ENCODE peak calls at places on chromosome 12, in eight cellular contexts. X, O, U, N, E, C, K and M are unnamed samples. For H3K79me2, the result is how much of the 10 kb centered on the place peaks cover.

GRCh38 chr12:80299976-80300375 is 144.1 kb upstream of the PTPRQ start:
- DNase-seq in O (no peak), K (no peak), U (no peak), X (no peak), N (no peak), E (no peak), C (no peak), M (no peak)

GRCh38 chr12:98870521-98870920 is 225.4 kb downstream of the APAF1 start:
- DNase-seq in N (no peak), K (no peak), E (peak), U (no peak), O (no peak), C (peak), X (no peak), M (no peak)

GRCh38 chr12:77049767-77050353 is 15.5 kb downstream of the E2F7 start:
- DNase-seq in C (peak), K (peak), O (peak), X (peak), E (peak), U (peak), N (peak), M (peak)

GRCh38 chr12:105977256-105978051 is 161.3 kb downstream of the NUAK1 start:
- DNase-seq in K (no peak), O (no peak), X (no peak), C (no peak), E (no peak), N (peak), U (no peak), M (no peak)

GRCh38 chr12:23944067-23944466 is 5.4 kb downstream of the SOX5 start:
- DNase-seq in C (no peak), O (no peak), X (no peak), K (peak), U (no peak), N (no peak), E (peak), M (no peak)

GRCh38 chr12:75974323-75975273 is 57.0 kb downstream of the PHLDA1 start:
- DNase-seq in E (peak), O (no peak), X (no peak), K (peak), C (no peak), U (no peak), N (no peak), M (no peak)

GRCh38 chr12:108360487-108360886 is 21.4 kb upstream of the CMKLR1 start:
- DNase-seq in E (no peak), X (no peak), U (no peak), O (no peak), C (no peak), N (peak), K (no peak), M (peak)

GRCh38 chr12:33676866-33677265 is 237.2 kb upstream of the SYT10 start:
- DNase-seq in O (no peak), U (peak), N (no peak), K (no peak), E (no peak), C (no peak), X (no peak), M (no peak)

GRCh38 chr12:109387425-109388166 is 39.9 kb downstream of the MYO1H start:
- DNase-seq in X (no peak), N (peak), E (peak), O (peak), U (peak), K (peak), C (peak), M (peak)

GRCh38 chr12:67456281-67456918 is 187.2 kb downstream of the CAND1 start:
- DNase-seq in N (peak), C (peak), K (no peak), O (no peak), X (peak), E (no peak), U (peak), M (no peak)

GRCh38 chr12:39426636-39427245 is 16.2 kb downstream of the KIF21A start:
- DNase-seq in O (no peak), C (no peak), E (peak), X (peak), N (peak), U (no peak), K (no peak), M (no peak)

DNA sequence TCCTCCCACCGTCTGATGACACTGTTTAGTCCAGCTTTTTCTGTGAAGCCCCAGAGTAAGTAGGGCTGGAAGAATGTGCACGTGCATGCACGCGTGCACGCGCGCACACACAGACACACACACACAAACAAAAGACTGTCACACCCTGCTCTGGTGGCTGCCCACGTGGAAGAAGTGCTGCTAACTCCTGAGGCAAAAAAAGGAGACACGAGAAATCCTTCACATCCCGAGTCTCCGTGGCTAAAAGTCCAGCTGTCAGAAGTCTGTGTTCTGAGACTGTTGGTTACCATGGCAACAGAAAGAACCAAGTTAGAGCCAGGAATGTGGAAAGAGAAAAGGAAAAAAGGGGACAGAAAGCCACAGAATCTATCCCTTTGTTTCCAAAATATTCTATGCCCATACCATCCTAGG is 1.5 kb upstream of the C12orf71 start:
- DNase-seq in X (no peak), K (no peak), C (no peak), E (peak), U (no peak), O (no peak), N (peak), M (no peak)
- H3K9ac ChIP-seq in X (no peak), K (no peak), C (no peak), E (no peak), U (no peak), O (no peak), N (no peak), M (no peak)

DNA sequence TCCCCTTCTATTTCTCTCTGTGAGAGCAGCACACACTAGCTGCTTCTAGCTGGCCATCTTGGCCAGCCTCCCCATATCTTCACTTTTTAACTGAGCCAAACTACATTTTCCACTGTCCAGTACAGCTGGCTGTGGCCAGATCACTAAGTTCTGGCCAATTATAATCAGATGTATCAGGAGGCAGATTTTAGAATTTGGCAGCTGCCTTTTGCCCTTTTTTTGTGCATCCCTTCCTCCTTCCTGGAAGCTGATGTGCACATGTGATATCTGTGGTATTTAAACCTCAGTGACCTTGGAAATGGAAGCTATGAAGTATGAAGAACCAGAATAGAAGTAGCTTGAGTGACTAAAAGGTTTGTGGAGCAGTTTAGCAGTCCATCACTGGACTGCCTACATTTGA is 49.8 kb upstream of the ANO6 start:
- DNase-seq in K (no peak), U (no peak), C (no peak), X (no peak), O (no peak), N (peak), E (no peak), M (peak)
- H3K79me2 ChIP-seq in K (under half), U (under half), C (under half), X (under half), O (under half), N (under half), E (under half), M (under half)

DNA sequence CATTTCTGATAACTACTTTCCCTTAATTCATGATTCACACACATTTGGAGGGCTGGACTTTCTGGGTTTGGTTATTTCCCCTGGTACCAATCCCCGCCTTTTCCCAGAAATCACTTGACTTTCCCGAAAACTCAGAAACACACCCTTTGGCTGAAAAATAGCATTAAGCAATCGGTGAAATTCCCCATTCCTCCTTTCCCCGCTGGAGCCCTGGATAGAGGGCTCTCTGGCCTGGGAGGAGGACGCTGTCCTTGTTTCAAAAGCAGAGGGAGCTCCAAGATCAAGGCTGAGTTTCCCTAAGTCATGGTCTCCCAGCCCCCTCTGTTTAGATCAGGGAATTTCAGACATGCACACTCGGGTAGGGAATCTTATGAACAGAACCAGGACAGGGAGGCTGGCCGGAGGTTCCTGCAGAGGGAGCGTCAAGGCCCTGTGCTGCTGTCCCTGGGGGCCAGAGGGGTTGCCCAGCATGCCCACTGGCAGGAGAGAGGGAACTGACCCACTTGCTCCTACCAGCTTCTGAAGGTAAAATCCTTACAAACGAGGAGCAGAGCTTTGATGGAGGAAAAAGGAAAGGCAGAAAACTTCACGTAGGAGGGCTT is at the start of gene C1S:
- DNase-seq in U (peak), O (no peak), X (no peak), E (peak), K (peak), N (peak), C (no peak), M (peak)
- H3K9ac ChIP-seq in U (no peak), O (no peak), X (peak), E (peak), K (peak), N (peak), C (no peak), M (no peak)

DNA sequence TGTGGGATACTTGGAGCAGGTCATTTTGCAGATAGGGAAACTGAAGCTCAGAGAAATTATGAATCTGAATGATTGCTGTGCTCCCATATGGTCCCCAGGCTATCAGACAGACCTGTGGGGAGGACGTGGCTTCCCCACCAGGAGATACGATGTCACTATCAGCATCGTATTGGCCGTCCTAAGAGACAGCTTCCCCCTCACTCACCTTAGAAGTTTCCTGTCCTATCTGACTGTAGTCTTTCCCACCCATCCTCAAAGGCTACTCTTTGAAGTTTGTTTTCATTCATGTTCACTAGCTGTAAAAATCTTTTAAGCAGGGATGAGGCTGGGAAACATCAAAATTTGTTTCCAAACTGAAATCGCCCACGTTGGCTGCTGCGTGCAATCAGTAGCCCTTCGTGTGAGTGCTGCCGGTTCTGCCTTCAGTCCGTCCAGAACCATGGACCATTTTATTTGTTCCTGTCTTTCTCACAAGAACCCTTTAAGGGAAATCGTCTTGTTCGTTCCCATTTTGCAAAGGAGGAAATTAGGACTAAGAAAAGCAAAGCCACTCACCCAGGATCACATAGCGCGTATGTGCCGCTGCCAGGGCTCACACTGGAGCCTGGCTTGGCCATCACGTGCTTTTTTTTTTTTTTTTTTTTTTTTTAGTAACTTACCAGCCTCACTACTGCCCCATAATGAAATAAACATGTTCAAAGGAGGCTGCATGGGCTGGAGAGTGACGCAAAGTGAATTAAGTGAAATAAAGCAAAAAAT is 1.0 kb upstream of the KDM2B start:
- DNase-seq in C (peak), N (peak), X (no peak), O (no peak), E (peak), K (no peak), U (no peak), M (peak)
- H3K79me2 ChIP-seq in C (under half), N (under half), X (under half), O (under half), E (under half), K (under half), U (under half), M (under half)

GRCh38 chr12:12734054-12734453 is 16.9 kb downstream of the CDKN1B start:
- DNase-seq in E (no peak), O (no peak), C (no peak), N (peak), X (no peak), K (no peak), U (no peak), M (no peak)

GRCh38 chr12:12733118-12733517 is 15.9 kb downstream of the CDKN1B start:
- DNase-seq in K (no peak), U (no peak), C (no peak), N (no peak), X (no peak), O (no peak), E (no peak), M (no peak)

GRCh38 chr12:12736759-12737676 is 19.9 kb downstream of the CDKN1B start:
- DNase-seq in N (peak), C (peak), U (peak), O (no peak), K (no peak), X (no peak), E (peak), M (peak)

GRCh38 chr12:12735301-12735700 is 18.1 kb downstream of the CDKN1B start:
- DNase-seq in U (no peak), N (peak), C (no peak), X (no peak), E (no peak), K (no peak), O (no peak), M (peak)

DNA sequence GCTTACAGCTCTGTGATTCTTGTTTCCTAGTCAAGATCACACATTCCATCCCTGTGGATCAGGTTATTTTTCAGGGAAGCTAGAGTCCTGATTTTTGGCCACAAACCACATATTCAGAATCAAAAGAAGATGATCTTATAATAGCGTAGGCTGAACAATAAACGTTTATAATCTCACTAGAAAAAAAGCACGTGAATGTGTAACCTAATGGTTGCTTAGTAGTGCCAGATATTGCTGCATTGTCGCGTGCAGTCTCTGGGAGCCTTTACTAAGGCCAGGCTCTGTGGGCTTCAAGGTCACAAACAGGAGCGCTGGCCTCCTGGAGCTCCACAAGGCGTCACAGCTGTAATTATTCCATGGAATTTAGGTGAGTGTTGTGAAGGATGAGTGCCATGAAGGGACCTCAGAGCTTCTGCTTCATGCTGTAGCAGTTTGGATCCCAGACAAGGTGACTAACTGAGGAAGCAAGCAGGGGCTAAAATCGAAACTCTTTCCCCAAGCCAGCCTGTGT is 17.4 kb downstream of the CDKN1B start:
- DNase-seq in N (peak), E (no peak), C (no peak), X (no peak), O (no peak), U (no peak), K (no peak), M (no peak)
- H3K9ac ChIP-seq in N (no peak), E (no peak), C (no peak), X (peak), O (no peak), U (no peak), K (peak), M (no peak)

DNA sequence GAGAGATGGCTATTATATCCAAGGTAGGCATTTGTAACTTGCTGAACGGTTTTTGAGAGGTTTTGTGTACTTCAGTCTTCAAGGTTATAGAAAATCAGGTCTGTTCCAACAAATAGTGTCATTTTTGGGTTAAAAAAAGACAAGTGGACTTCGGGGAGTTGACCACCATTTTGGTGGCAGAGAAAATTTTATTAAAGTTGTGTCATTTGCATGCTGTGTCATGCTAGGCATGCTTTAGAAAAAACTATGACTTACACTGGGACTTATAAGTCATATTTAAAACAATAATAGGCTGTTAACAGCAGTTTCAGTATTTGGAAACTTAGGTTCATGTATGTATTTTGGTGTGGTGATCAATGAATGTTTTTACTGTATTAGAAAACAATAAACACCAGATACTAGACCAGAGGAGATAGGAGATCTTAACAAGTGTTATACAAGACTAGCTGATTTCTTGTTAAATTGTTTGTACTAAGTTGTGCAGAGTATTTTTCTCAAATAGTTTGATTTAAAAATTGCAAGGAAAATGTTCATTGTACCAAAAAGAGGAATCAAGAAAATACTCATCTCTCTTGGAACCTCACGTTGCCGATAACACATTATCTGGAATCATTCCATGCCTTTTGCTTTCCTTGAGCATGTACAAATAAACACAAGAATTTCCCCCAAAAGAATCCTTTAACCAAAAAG is 1.4 kb downstream of the RAN start:
- DNase-seq in X (no peak), U (no peak), N (peak), O (no peak), E (no peak), K (no peak), C (peak), M (no peak)
- H3K79me2 ChIP-seq in X (under half), U (under half), N (under half), O (half or more), E (under half), K (under half), C (under half), M (under half)

GRCh38 chr12:124828264-124829007 is 35.2 kb downstream of the SCARB1 start:
- DNase-seq in O (no peak), C (no peak), E (peak), N (peak), K (peak), X (no peak), U (peak), M (no peak)
- H3K9ac ChIP-seq in O (peak), C (no peak), E (peak), N (no peak), K (peak), X (peak), U (peak), M (no peak)